ENCODE peak calls at places on chromosomes 12 and 14, in five cellular contexts. One of them, this sample, is unnamed.

GRCh38 chr14:91496790-91497189 is 13.3 kb downstream of the PPP4R3A start:
- DNase-seq in dermis blood vessel endothelial cell: no peak
- DNase-seq in NCI-H1417: peak
- DNase-seq in NCI-H1105: no peak
- DNase-seq in naive thymus-derived CD8-positive, alpha-beta T cell: no peak
- DNase-seq in this sample: no peak

GRCh38 chr12:119461815-119462214 is 127.3 kb downstream of the CCDC60 start:
- DNase-seq in naive thymus-derived CD8-positive, alpha-beta T cell: no peak
- DNase-seq in NCI-H1105: no peak
- DNase-seq in NCI-H1417: no peak
- DNase-seq in dermis blood vessel endothelial cell: no peak
- DNase-seq in this sample: no peak

GRCh38 chr14:67359319-67359774 is 257 bp downstream of the ATP6V1D start:
- DNase-seq in NCI-H1417: no peak
- DNase-seq in dermis blood vessel endothelial cell: peak
- DNase-seq in naive thymus-derived CD8-positive, alpha-beta T cell: no peak
- DNase-seq in NCI-H1105: no peak
- DNase-seq in this sample: peak

GRCh38 chr12:99611117-99611516 is 36.4 kb upstream of the GARIN6 start:
- DNase-seq in dermis blood vessel endothelial cell: no peak
- DNase-seq in NCI-H1417: no peak
- DNase-seq in NCI-H1105: no peak
- DNase-seq in naive thymus-derived CD8-positive, alpha-beta T cell: no peak
- DNase-seq in this sample: peak

GRCh38 chr12:54824402-54824801 is 29.9 kb upstream of the MUCL1 start:
- DNase-seq in naive thymus-derived CD8-positive, alpha-beta T cell: no peak
- DNase-seq in NCI-H1105: no peak
- DNase-seq in NCI-H1417: no peak
- DNase-seq in dermis blood vessel endothelial cell: no peak
- DNase-seq in this sample: no peak

GRCh38 chr12:13950502-13950901 is 30.9 kb downstream of the GRIN2B start:
- DNase-seq in naive thymus-derived CD8-positive, alpha-beta T cell: no peak
- DNase-seq in dermis blood vessel endothelial cell: no peak
- DNase-seq in NCI-H1417: no peak
- DNase-seq in NCI-H1105: no peak
- DNase-seq in this sample: no peak

GRCh38 chr14:36859119-36859518 is 197.5 kb downstream of the PAX9 start:
- DNase-seq in dermis blood vessel endothelial cell: no peak
- DNase-seq in NCI-H1105: no peak
- DNase-seq in NCI-H1417: no peak
- DNase-seq in naive thymus-derived CD8-positive, alpha-beta T cell: no peak
- DNase-seq in this sample: no peak

GRCh38 chr12:7899755-7900154 is 27.0 kb upstream of the SLC2A14 start:
- DNase-seq in NCI-H1105: no peak
- DNase-seq in naive thymus-derived CD8-positive, alpha-beta T cell: no peak
- DNase-seq in dermis blood vessel endothelial cell: no peak
- DNase-seq in NCI-H1417: no peak
- DNase-seq in this sample: no peak

GRCh38 chr12:130044991-130045621 is 117.2 kb upstream of the FZD10 start:
- DNase-seq in dermis blood vessel endothelial cell: no peak
- DNase-seq in NCI-H1105: no peak
- DNase-seq in naive thymus-derived CD8-positive, alpha-beta T cell: no peak
- DNase-seq in NCI-H1417: peak
- DNase-seq in this sample: no peak

GRCh38 chr12:93982847-93983315 is 165.5 kb upstream of the PLXNC1 start:
- DNase-seq in NCI-H1105: peak
- DNase-seq in dermis blood vessel endothelial cell: peak
- DNase-seq in NCI-H1417: peak
- DNase-seq in naive thymus-derived CD8-positive, alpha-beta T cell: no peak
- DNase-seq in this sample: peak

GRCh38 chr14:66782853-66783252 is 274.9 kb downstream of the GPHN start:
- DNase-seq in dermis blood vessel endothelial cell: no peak
- DNase-seq in NCI-H1105: no peak
- DNase-seq in naive thymus-derived CD8-positive, alpha-beta T cell: no peak
- DNase-seq in NCI-H1417: no peak
- DNase-seq in this sample: no peak

GRCh38 chr12:109385339-109386078 is 37.8 kb downstream of the MYO1H start:
- DNase-seq in NCI-H1105: peak
- DNase-seq in dermis blood vessel endothelial cell: peak
- DNase-seq in NCI-H1417: peak
- DNase-seq in naive thymus-derived CD8-positive, alpha-beta T cell: peak
- DNase-seq in this sample: peak

GRCh38 chr14:90491221-90491867 is 94.5 kb downstream of the CALM1 start:
- DNase-seq in NCI-H1417: peak
- DNase-seq in NCI-H1105: no peak
- DNase-seq in naive thymus-derived CD8-positive, alpha-beta T cell: no peak
- DNase-seq in dermis blood vessel endothelial cell: peak
- DNase-seq in this sample: peak

GRCh38 chr12:86712425-86712843 is 456.2 kb upstream of the MGAT4C start:
- DNase-seq in dermis blood vessel endothelial cell: peak
- DNase-seq in NCI-H1105: no peak
- DNase-seq in NCI-H1417: no peak
- DNase-seq in naive thymus-derived CD8-positive, alpha-beta T cell: no peak
- DNase-seq in this sample: peak

GRCh38 chr12:108622425-108622824 is 11.3 kb downstream of the SELPLG start:
- DNase-seq in NCI-H1105: no peak
- DNase-seq in dermis blood vessel endothelial cell: peak
- DNase-seq in NCI-H1417: peak
- DNase-seq in naive thymus-derived CD8-positive, alpha-beta T cell: no peak
- DNase-seq in this sample: no peak

GRCh38 chr12:40376533-40377267 is 151.9 kb downstream of the LRRK2 start:
- DNase-seq in dermis blood vessel endothelial cell: no peak
- DNase-seq in naive thymus-derived CD8-positive, alpha-beta T cell: no peak
- DNase-seq in NCI-H1417: no peak
- DNase-seq in NCI-H1105: no peak
- DNase-seq in this sample: no peak

GRCh38 chr12:77754086-77754485 is 76.6 kb upstream of the NAV3 start:
- DNase-seq in NCI-H1105: no peak
- DNase-seq in naive thymus-derived CD8-positive, alpha-beta T cell: no peak
- DNase-seq in NCI-H1417: no peak
- DNase-seq in dermis blood vessel endothelial cell: no peak
- DNase-seq in this sample: no peak

GRCh38 chr14:104075530-104076151 is 9.9 kb upstream of the ASPG start:
- DNase-seq in NCI-H1105: no peak
- DNase-seq in naive thymus-derived CD8-positive, alpha-beta T cell: no peak
- DNase-seq in dermis blood vessel endothelial cell: peak
- DNase-seq in NCI-H1417: peak
- DNase-seq in this sample: peak

GRCh38 chr14:45526715-45527549 is 273.9 kb upstream of the MIS18BP1 start:
- DNase-seq in naive thymus-derived CD8-positive, alpha-beta T cell: no peak
- DNase-seq in dermis blood vessel endothelial cell: peak
- DNase-seq in NCI-H1417: peak
- DNase-seq in NCI-H1105: peak
- DNase-seq in this sample: peak

GRCh38 chr12:57241556-57242310 is 9.3 kb downstream of the STAC3 start:
- DNase-seq in NCI-H1105: no peak
- DNase-seq in dermis blood vessel endothelial cell: no peak
- DNase-seq in NCI-H1417: peak
- DNase-seq in naive thymus-derived CD8-positive, alpha-beta T cell: no peak
- DNase-seq in this sample: no peak

GRCh38 chr14:101109981-101110728 is 206.6 kb upstream of the RTL1 start:
- DNase-seq in naive thymus-derived CD8-positive, alpha-beta T cell: no peak
- DNase-seq in NCI-H1105: no peak
- DNase-seq in dermis blood vessel endothelial cell: no peak
- DNase-seq in NCI-H1417: peak
- DNase-seq in this sample: no peak

GRCh38 chr14:73686901-73687300 is 27.3 kb downstream of the PNMA1 start:
- DNase-seq in dermis blood vessel endothelial cell: no peak
- DNase-seq in NCI-H1105: no peak
- DNase-seq in naive thymus-derived CD8-positive, alpha-beta T cell: no peak
- DNase-seq in NCI-H1417: no peak
- DNase-seq in this sample: no peak

GRCh38 chr14:52690983-52691760 is 4.2 kb downstream of the ERO1A start:
- DNase-seq in dermis blood vessel endothelial cell: no peak
- DNase-seq in naive thymus-derived CD8-positive, alpha-beta T cell: no peak
- DNase-seq in NCI-H1417: peak
- DNase-seq in NCI-H1105: no peak
- DNase-seq in this sample: no peak

GRCh38 chr12:111462134-111462821 is 56.6 kb downstream of the SH2B3 start:
- DNase-seq in dermis blood vessel endothelial cell: no peak
- DNase-seq in naive thymus-derived CD8-positive, alpha-beta T cell: no peak
- DNase-seq in NCI-H1417: no peak
- DNase-seq in NCI-H1105: no peak
- DNase-seq in this sample: peak

GRCh38 chr12:53645191-53645590 is 19.0 kb upstream of the ATF7 start:
- DNase-seq in NCI-H1417: no peak
- DNase-seq in naive thymus-derived CD8-positive, alpha-beta T cell: no peak
- DNase-seq in dermis blood vessel endothelial cell: no peak
- DNase-seq in NCI-H1105: no peak
- DNase-seq in this sample: no peak

GRCh38 chr12:129594098-129594497 is 309.7 kb downstream of the TMEM132D start:
- DNase-seq in NCI-H1417: no peak
- DNase-seq in NCI-H1105: no peak
- DNase-seq in naive thymus-derived CD8-positive, alpha-beta T cell: no peak
- DNase-seq in dermis blood vessel endothelial cell: no peak
- DNase-seq in this sample: no peak

GRCh38 chr12:6370994-6371754 is 4.2 kb downstream of the SCNN1A start:
- DNase-seq in NCI-H1105: peak
- DNase-seq in NCI-H1417: peak
- DNase-seq in naive thymus-derived CD8-positive, alpha-beta T cell: no peak
- DNase-seq in dermis blood vessel endothelial cell: peak
- DNase-seq in this sample: peak

GRCh38 chr14:80978403-80978802 is 23.0 kb downstream of the TSHR start:
- DNase-seq in naive thymus-derived CD8-positive, alpha-beta T cell: no peak
- DNase-seq in dermis blood vessel endothelial cell: no peak
- DNase-seq in NCI-H1105: no peak
- DNase-seq in NCI-H1417: no peak
- DNase-seq in this sample: no peak

GRCh38 chr12:52354197-52354596 is 13.1 kb downstream of the KRT85 start:
- DNase-seq in NCI-H1105: peak
- DNase-seq in naive thymus-derived CD8-positive, alpha-beta T cell: no peak
- DNase-seq in NCI-H1417: peak
- DNase-seq in dermis blood vessel endothelial cell: no peak
- DNase-seq in this sample: no peak

GRCh38 chr14:61514006-61514830 is 181.1 kb upstream of the HIF1A start:
- DNase-seq in NCI-H1105: no peak
- DNase-seq in NCI-H1417: no peak
- DNase-seq in dermis blood vessel endothelial cell: no peak
- DNase-seq in naive thymus-derived CD8-positive, alpha-beta T cell: no peak
- DNase-seq in this sample: no peak

GRCh38 chr12:8455281-8455680 is 481 bp upstream of the CLEC6A start:
- DNase-seq in dermis blood vessel endothelial cell: no peak
- DNase-seq in NCI-H1105: no peak
- DNase-seq in NCI-H1417: no peak
- DNase-seq in naive thymus-derived CD8-positive, alpha-beta T cell: no peak
- DNase-seq in this sample: no peak

GRCh38 chr14:61140872-61141271 is 140.3 kb downstream of the TMEM30B start:
- DNase-seq in dermis blood vessel endothelial cell: no peak
- DNase-seq in NCI-H1105: no peak
- DNase-seq in NCI-H1417: no peak
- DNase-seq in naive thymus-derived CD8-positive, alpha-beta T cell: no peak
- DNase-seq in this sample: peak

GRCh38 chr12:14937689-14938088 is 648 bp downstream of the ERP27 start:
- DNase-seq in NCI-H1417: no peak
- DNase-seq in naive thymus-derived CD8-positive, alpha-beta T cell: no peak
- DNase-seq in dermis blood vessel endothelial cell: no peak
- DNase-seq in NCI-H1105: no peak
- DNase-seq in this sample: no peak

GRCh38 chr14:74314576-74314975 is 11.8 kb upstream of the ABCD4 start:
- DNase-seq in NCI-H1417: no peak
- DNase-seq in NCI-H1105: no peak
- DNase-seq in naive thymus-derived CD8-positive, alpha-beta T cell: no peak
- DNase-seq in dermis blood vessel endothelial cell: no peak
- DNase-seq in this sample: no peak